ENCODE peak calls at places on chromosomes 4 and X, in ten cellular contexts. G is body of pancreas, E is right lobe of liver, C is PC-3, F is fibroblast of the aortic adventitia, U is OCI-LY7, X is psoas muscle, J is astrocyte of the spinal cord, Q is HCT116, R is GM23338. B is an unnamed sample.

GRCh38 chr4:8201341-8201781 is 2.3 kb downstream of the SH3TC1 start:
- DNase-seq in G (no peak), E (no peak), C (no peak), F (no peak), U (peak), X (no peak), J (no peak), Q (no peak), R (no peak), B (no peak)

GRCh38 chr4:146846882-146847281 is 98.8 kb downstream of the TTC29 start:
- DNase-seq in G (no peak), E (no peak), C (no peak), F (no peak), U (no peak), X (no peak), J (no peak), Q (no peak), R (no peak), B (no peak)

GRCh38 chrX:143854006-143854405 is 29.9 kb upstream of the UBE2NL start:
- DNase-seq in G (no peak), E (no peak), C (peak), F (peak), U (no peak), X (no peak), J (peak), Q (no peak), R (no peak), B (peak)

GRCh38 chrX:15930585-15930984 is 76.0 kb upstream of the AP1S2 start:
- DNase-seq in G (no peak), E (no peak), C (peak), F (peak), U (peak), X (no peak), J (peak), Q (no peak), R (peak), B (peak)

GRCh38 chr4:61786226-61786625 is 586.1 kb downstream of the ADGRL3 start:
- DNase-seq in G (no peak), E (no peak), C (no peak), F (no peak), U (no peak), X (no peak), J (no peak), Q (no peak), R (no peak), B (no peak)

GRCh38 chrX:40476958-40477357 is 103.8 kb upstream of the ATP6AP2 start:
- DNase-seq in G (no peak), E (no peak), C (no peak), F (no peak), U (no peak), X (no peak), J (no peak), Q (no peak), R (no peak), B (no peak)

GRCh38 chr4:186624951-186625350 is 69.6 kb upstream of the MTNR1A start:
- DNase-seq in G (no peak), E (no peak), C (no peak), F (peak), U (no peak), X (no peak), J (peak), Q (no peak), R (no peak), B (peak)

GRCh38 chrX:38126179-38126578 is 94.5 kb downstream of the SRPX start:
- DNase-seq in G (no peak), E (no peak), C (no peak), F (no peak), U (no peak), X (no peak), J (no peak), Q (no peak), R (no peak), B (no peak)

GRCh38 chrX:10939384-10939783 is 171.7 kb upstream of the HCCS start:
- DNase-seq in G (no peak), E (no peak), C (peak), F (peak), U (no peak), X (no peak), J (no peak), Q (no peak), R (no peak), B (peak)

GRCh38 chr4:96407651-96408342 is 567.9 kb downstream of the PDHA2 start:
- DNase-seq in G (no peak), E (no peak), C (peak), F (no peak), U (no peak), X (no peak), J (peak), Q (no peak), R (no peak), B (no peak)

GRCh38 chr4:122602277-122603142 is 18.4 kb downstream of the IL21 start:
- DNase-seq in G (peak), E (no peak), C (peak), F (peak), U (no peak), X (no peak), J (peak), Q (peak), R (peak), B (peak)

GRCh38 chr4:28225689-28226353 is 1365.2 kb downstream of the STIM2 start:
- DNase-seq in G (no peak), E (no peak), C (no peak), F (peak), U (no peak), X (no peak), J (no peak), Q (no peak), R (no peak), B (no peak)

GRCh38 chrX:14832591-14832990 is 40.3 kb downstream of the FANCB start:
- DNase-seq in G (no peak), E (no peak), C (no peak), F (peak), U (no peak), X (no peak), J (peak), Q (no peak), R (no peak), B (peak)

GRCh38 chrX:155211208-155211607 is 5.1 kb upstream of the VBP1 start:
- DNase-seq in G (no peak), E (no peak), C (no peak), F (no peak), U (no peak), X (no peak), J (no peak), Q (no peak), R (no peak), B (no peak)

GRCh38 chr4:134780244-134780643 is 578.7 kb upstream of the PABPC4L start:
- DNase-seq in G (no peak), E (no peak), C (no peak), F (no peak), U (no peak), X (no peak), J (no peak), Q (no peak), R (no peak), B (no peak)

GRCh38 chr4:164614999-164615398 is 138.9 kb upstream of the SMIM31 start:
- DNase-seq in G (no peak), E (no peak), C (peak), F (no peak), U (no peak), X (no peak), J (peak), Q (no peak), R (no peak), B (no peak)

GRCh38 chr4:17884063-17884462 is 73.3 kb downstream of the NCAPG start:
- DNase-seq in G (no peak), E (no peak), C (no peak), F (peak), U (no peak), X (no peak), J (peak), Q (no peak), R (no peak), B (peak)

GRCh38 chrX:70033348-70033747 is 16.4 kb downstream of the AWAT2 start:
- DNase-seq in G (peak), E (no peak), C (peak), F (peak), U (peak), X (no peak), J (peak), Q (peak), R (peak), B (peak)

GRCh38 chr4:7470522-7471128 is 35.9 kb upstream of the PSAPL1 start:
- DNase-seq in G (no peak), E (no peak), C (no peak), F (no peak), U (no peak), X (no peak), J (no peak), Q (no peak), R (no peak), B (no peak)

GRCh38 chrX:78643106-78643505 is 16.0 kb downstream of the RTL3 start:
- DNase-seq in G (no peak), E (no peak), C (no peak), F (no peak), U (no peak), X (no peak), J (peak), Q (no peak), R (no peak), B (peak)

GRCh38 chr4:113637363-113637762 is 124.2 kb downstream of the CAMK2D start:
- DNase-seq in G (no peak), E (no peak), C (peak), F (peak), U (no peak), X (no peak), J (peak), Q (no peak), R (no peak), B (no peak)

GRCh38 chr4:73862357-73862756 is 6.8 kb upstream of the CXCL1 start:
- DNase-seq in G (no peak), E (no peak), C (peak), F (peak), U (no peak), X (no peak), J (peak), Q (no peak), R (no peak), B (peak)

GRCh38 chrX:30831082-30831481 is 58.0 kb downstream of the TAB3 start:
- DNase-seq in G (no peak), E (no peak), C (no peak), F (no peak), U (no peak), X (no peak), J (no peak), Q (no peak), R (peak), B (no peak)

GRCh38 chrX:130877892-130878321 is 25.1 kb downstream of the ENOX2 start:
- DNase-seq in G (no peak), E (no peak), C (no peak), F (peak), U (no peak), X (no peak), J (no peak), Q (no peak), R (no peak), B (no peak)

GRCh38 chrX:72247206-72247944 is 8.5 kb upstream of the ERCC6L start:
- DNase-seq in G (peak), E (no peak), C (peak), F (no peak), U (no peak), X (no peak), J (no peak), Q (no peak), R (no peak), B (peak)

GRCh38 chrX:149495573-149496071 is 9.5 kb downstream of the IDS start:
- DNase-seq in G (no peak), E (no peak), C (peak), F (peak), U (no peak), X (no peak), J (peak), Q (peak), R (no peak), B (peak)

GRCh38 chrX:153637121-153638040 is 9.6 kb upstream of the DUSP9 start:
- DNase-seq in G (no peak), E (no peak), C (no peak), F (no peak), U (no peak), X (peak), J (no peak), Q (no peak), R (no peak), B (no peak)

GRCh38 chr4:60034371-60034770 is 1165.8 kb upstream of the ADGRL3 start:
- DNase-seq in G (no peak), E (no peak), C (no peak), F (no peak), U (no peak), X (no peak), J (no peak), Q (no peak), R (no peak), B (no peak)

GRCh38 chr4:91220315-91220714 is 1083.5 kb upstream of the GRID2 start:
- DNase-seq in G (no peak), E (no peak), C (no peak), F (no peak), U (no peak), X (no peak), J (no peak), Q (no peak), R (no peak), B (no peak)

GRCh38 chrX:47958943-47959342 is 44.8 kb downstream of the ZNF182 start:
- DNase-seq in G (peak), E (no peak), C (peak), F (no peak), U (peak), X (no peak), J (no peak), Q (no peak), R (peak), B (no peak)

GRCh38 chr4:56641494-56642051 is 39.5 kb downstream of the HOPX start:
- DNase-seq in G (no peak), E (no peak), C (peak), F (peak), U (no peak), X (no peak), J (peak), Q (peak), R (no peak), B (peak)

GRCh38 chr4:120692964-120693363 is 229.6 kb downstream of the PRDM5 start:
- DNase-seq in G (no peak), E (no peak), C (peak), F (peak), U (no peak), X (no peak), J (peak), Q (peak), R (no peak), B (peak)

DNA sequence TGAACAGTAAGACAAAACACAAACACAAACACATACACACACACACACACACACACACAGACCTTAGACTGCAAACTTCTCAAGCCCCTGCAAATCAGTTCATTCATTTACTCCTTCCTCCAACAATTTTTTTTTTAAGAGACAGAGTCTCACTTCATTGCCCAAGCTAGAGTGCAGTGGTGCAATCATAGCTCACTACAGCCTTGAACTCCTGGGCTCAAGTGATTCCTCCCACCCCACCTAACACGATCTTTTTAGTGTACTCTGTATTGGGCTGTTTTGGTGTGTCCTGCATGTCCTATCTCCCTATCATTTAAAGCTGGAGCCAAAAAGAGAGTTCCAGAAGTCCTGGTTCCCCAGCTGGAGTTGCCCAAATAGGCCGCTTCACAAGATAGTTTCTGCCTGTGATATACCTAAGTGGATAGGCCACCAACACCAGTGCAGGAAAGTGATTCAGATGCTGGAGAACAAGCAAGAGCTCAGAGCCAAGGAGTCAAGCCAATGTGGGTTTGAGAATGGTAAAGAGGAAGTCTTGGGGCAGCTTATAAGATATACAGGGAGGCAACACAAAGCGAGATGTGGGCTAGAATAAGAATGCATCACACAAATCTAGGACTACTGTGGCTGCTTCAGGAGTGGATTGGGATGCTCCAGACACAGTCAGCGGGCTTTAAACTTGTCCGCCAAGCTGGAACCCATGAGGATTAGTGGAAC is 85.4 kb upstream of the RAPGEF2 start:
- DNase-seq in G (no peak), E (no peak), C (no peak), F (no peak), U (peak), X (no peak), J (no peak), Q (no peak), R (no peak), B (no peak)
- H3K4me3 ChIP-seq in G (no peak), E (no peak), C (no peak), F (no peak), U (no peak), X (no peak), J (no peak), Q (no peak), R (no peak), B (no peak)

GRCh38 chr4:48542888-48543287 is 52.8 kb downstream of the ZAR1 start:
- DNase-seq in G (no peak), E (no peak), C (no peak), F (no peak), U (no peak), X (no peak), J (no peak), Q (no peak), R (no peak), B (no peak)
- TF ChIP-seq CTCF in G (no peak), E (no peak), C (no peak), F (no peak), U (no peak), X (no peak), J (no peak), Q (no peak), R (no peak), B (no peak)

GRCh38 chr4:79964020-79964714 is 108.9 kb downstream of the ANTXR2 start:
- DNase-seq in G (no peak), E (no peak), C (no peak), F (no peak), U (no peak), X (no peak), J (peak), Q (no peak), R (no peak), B (no peak)

GRCh38 chr4:79959652-79960051 is 113.4 kb downstream of the ANTXR2 start:
- DNase-seq in G (no peak), E (no peak), C (no peak), F (no peak), U (no peak), X (no peak), J (no peak), Q (no peak), R (peak), B (no peak)

DNA sequence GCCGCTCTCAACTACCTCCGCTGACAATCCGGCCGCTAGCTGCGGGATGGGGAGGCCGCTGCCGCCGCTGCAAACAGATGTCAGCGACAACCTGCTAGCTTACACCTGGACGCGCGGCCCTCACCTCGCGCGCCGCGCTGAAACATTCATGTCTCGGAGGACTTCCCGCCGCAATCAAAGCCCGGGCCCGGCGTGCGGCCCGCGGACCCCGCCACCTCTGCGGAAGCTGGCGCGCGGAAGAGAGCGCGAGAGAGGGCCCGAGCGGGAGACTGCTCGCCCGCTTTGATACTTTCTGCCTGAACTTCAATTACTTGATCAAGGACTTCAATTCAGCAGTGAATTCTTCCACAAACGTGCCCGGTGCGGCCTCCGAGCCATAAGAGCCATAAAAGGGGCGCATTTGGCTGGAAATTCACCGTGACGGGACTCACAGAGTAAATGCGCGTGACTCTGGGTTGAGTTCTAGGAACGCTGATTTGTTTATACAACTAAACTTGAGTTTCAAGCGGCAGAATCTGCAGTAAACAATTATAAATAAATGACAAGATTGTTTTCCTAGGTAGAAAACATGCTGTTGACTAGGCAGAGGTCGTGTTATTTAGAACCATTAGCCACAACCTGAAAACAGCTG is 108.2 kb downstream of the ANTXR2 start:
- DNase-seq in G (no peak), E (no peak), C (no peak), F (no peak), U (no peak), X (no peak), J (peak), Q (no peak), R (peak), B (no peak)
- H3K4me3 ChIP-seq in G (no peak), E (no peak), C (no peak), F (no peak), U (no peak), X (peak), J (peak), Q (no peak), R (peak), B (no peak)

GRCh38 chr4:66691101-66691500 is 854.2 kb downstream of the CENPC start:
- DNase-seq in G (no peak), E (no peak), C (peak), F (no peak), U (no peak), X (no peak), J (no peak), Q (no peak), R (peak), B (no peak)
- TF ChIP-seq CTCF in G (no peak), E (no peak), C (peak), F (no peak), U (peak), X (no peak), J (peak), Q (no peak), R (peak), B (no peak)

GRCh38 chr4:185470503-185471195 is 884 bp downstream of the CCDC110 start:
- DNase-seq in G (peak), E (peak), C (peak), F (peak), U (peak), X (peak), J (peak), Q (peak), R (peak), B (peak)

GRCh38 chr4:185471235-185472062 is at the start of gene CCDC110:
- DNase-seq in G (peak), E (peak), C (peak), F (peak), U (peak), X (peak), J (peak), Q (peak), R (peak), B (peak)

GRCh38 chr4:185469539-185470154 is 1.9 kb downstream of the CCDC110 start:
- DNase-seq in G (no peak), E (peak), C (no peak), F (no peak), U (no peak), X (no peak), J (no peak), Q (no peak), R (no peak), B (no peak)

GRCh38 chr4:185473247-185473646 is 1.7 kb upstream of the CCDC110 start:
- DNase-seq in G (no peak), E (no peak), C (no peak), F (no peak), U (no peak), X (no peak), J (no peak), Q (no peak), R (no peak), B (no peak)

GRCh38 chr4:185472063-185472542 is 570 bp upstream of the CCDC110 start:
- DNase-seq in G (no peak), E (no peak), C (no peak), F (peak), U (peak), X (no peak), J (peak), Q (no peak), R (no peak), B (peak)
- H3K4me3 ChIP-seq in G (peak), E (peak), C (peak), F (peak), U (peak), X (peak), J (peak), Q (peak), R (peak), B (peak)

GRCh38 chr4:148021706-148022105 is 289.8 kb downstream of the ARHGAP10 start:
- DNase-seq in G (no peak), E (no peak), C (no peak), F (peak), U (no peak), X (no peak), J (no peak), Q (no peak), R (no peak), B (no peak)
- TF ChIP-seq CTCF in G (no peak), E (no peak), C (peak), F (peak), U (peak), X (peak), J (no peak), Q (no peak), R (no peak), B (no peak)

GRCh38 chr4:143156853-143157252 is 27.9 kb upstream of the USP38 start:
- DNase-seq in G (no peak), E (no peak), C (no peak), F (no peak), U (no peak), X (no peak), J (no peak), Q (no peak), R (no peak), B (no peak)
- H3K4me3 ChIP-seq in G (no peak), E (no peak), C (no peak), F (no peak), U (no peak), X (no peak), J (no peak), Q (no peak), R (no peak), B (no peak)

GRCh38 chr4:69060651-69061308 is 35.5 kb upstream of the UGT2B7 start:
- DNase-seq in G (no peak), E (peak), C (peak), F (no peak), U (peak), X (no peak), J (no peak), Q (no peak), R (peak), B (no peak)
- TF ChIP-seq CTCF in G (peak), E (peak), C (peak), F (no peak), U (no peak), X (no peak), J (peak), Q (no peak), R (peak), B (no peak)

GRCh38 chrX:56385960-56386359 is 153.8 kb downstream of the KLF8 start:
- DNase-seq in G (no peak), E (no peak), C (no peak), F (no peak), U (no peak), X (no peak), J (no peak), Q (no peak), R (no peak), B (no peak)
- H3K4me3 ChIP-seq in G (no peak), E (no peak), C (no peak), F (no peak), U (no peak), X (no peak), J (no peak), Q (no peak), R (no peak), B (no peak)

B was measured in foreskin fibroblast.